ENCODE peak calls at places on chromosome 6, in nine cellular contexts. E is upper lobe of left lung, S is brain microvascular endothelial cell, B is retinal pigment epithelial cell, U is cardiac muscle cell, X is GM20000, H is psoas muscle, Q is GM12865, W is mesothelial cell of epicardium. L is an unnamed sample.

GRCh38 chr6:73180718-73181619 is 44.3 kb downstream of the KHDC1L start:
- DNase-seq in E (no peak), Q (peak; percentile 81), B (peak; percentile 43), X (peak; percentile 63), W (no peak), S (peak; percentile 70), U (peak; percentile 84), H (no peak), L (peak; percentile 62)

GRCh38 chr6:132648356-132648755 is 10.6 kb downstream of the TAAR1 start:
- DNase-seq in X (peak; percentile 15), W (no peak), Q (peak; percentile 74), B (no peak), H (no peak), U (peak; percentile 76), E (no peak), S (peak; percentile 60), L (peak; percentile 13)

GRCh38 chr6:116280161-116280959 is 630 bp upstream of the TSPYL1 start:
- DNase-seq in Q (peak; percentile 24), H (no peak), U (peak; percentile 28), S (no peak), X (no peak), B (no peak), E (no peak), W (no peak), L (no peak)

GRCh38 chr6:84615113-84615850 is 149.1 kb downstream of the TBX18 start:
- DNase-seq in Q (no peak), X (no peak), U (peak; percentile 56), H (no peak), B (no peak), E (no peak), W (no peak), S (no peak), L (no peak)

GRCh38 chr6:109457596-109457996 is 2.0 kb upstream of the MICAL1 start:
- DNase-seq in Q (no peak), H (no peak), U (no peak), W (no peak), S (no peak), B (no peak), E (no peak), X (no peak), L (no peak)

GRCh38 chr6:3261921-3262320 is 3.2 kb downstream of the PSMG4 start:
- DNase-seq in E (no peak), B (no peak), U (no peak), W (no peak), H (no peak), X (no peak), S (no peak), Q (no peak), L (no peak)

GRCh38 chr6:105431226-105431625 is 28.3 kb upstream of the PREP start:
- DNase-seq in H (no peak), Q (peak; percentile 69), U (peak; percentile 69), W (no peak), S (peak; percentile 40), B (no peak), E (no peak), X (peak; percentile 49), L (no peak)

GRCh38 chr6:148971027-148971927 is 224.4 kb downstream of the UST start:
- DNase-seq in X (no peak), H (no peak), W (no peak), Q (no peak), S (no peak), U (no peak), E (no peak), B (no peak), L (no peak)

GRCh38 chr6:152146385-152146784 is 338.9 kb downstream of the ESR1 start:
- DNase-seq in E (no peak), X (no peak), U (peak; percentile 57), Q (no peak), W (no peak), H (no peak), B (no peak), S (peak; percentile 83), L (no peak)

GRCh38 chr6:2616796-2617195 is 133.9 kb downstream of the MYLK4 start:
- DNase-seq in H (no peak), B (no peak), W (no peak), Q (no peak), E (no peak), S (no peak), U (no peak), X (no peak), L (no peak)

GRCh38 chr6:53338304-53338703 is 10.4 kb downstream of the ELOVL5 start:
- DNase-seq in Q (no peak), W (no peak), H (no peak), B (no peak), E (no peak), X (no peak), U (no peak), S (no peak), L (no peak)

GRCh38 chr6:29502181-29502580 is 14.4 kb upstream of the MAS1L start:
- DNase-seq in E (no peak), H (no peak), S (no peak), B (no peak), U (no peak), Q (no peak), W (no peak), X (no peak), L (no peak)

GRCh38 chr6:75609639-75610590 is 8.2 kb downstream of the SENP6 start:
- DNase-seq in X (no peak), W (no peak), S (no peak), H (no peak), U (peak; percentile 25), E (no peak), Q (no peak), B (peak; percentile 40), L (no peak)

GRCh38 chr6:106178900-106179299 is 92.8 kb downstream of the PRDM1 start:
- DNase-seq in X (no peak), S (no peak), U (no peak), B (no peak), Q (no peak), E (no peak), W (no peak), H (no peak), L (no peak)

GRCh38 chr6:149244105-149244504 is 73.4 kb upstream of the TAB2 start:
- DNase-seq in H (no peak), B (no peak), W (no peak), X (no peak), S (no peak), E (no peak), Q (no peak), U (no peak), L (no peak)

GRCh38 chr6:95648636-95649035 is 71.3 kb downstream of the MANEA start:
- DNase-seq in H (no peak), B (no peak), W (no peak), E (no peak), U (no peak), Q (peak; percentile 15), X (no peak), S (no peak), L (no peak)
- TF ChIP-seq CTCF in H (no peak), B (no peak), W (no peak), E (no peak), U (no peak), Q (no peak), X (no peak), S (no peak), L (no peak)

DNA sequence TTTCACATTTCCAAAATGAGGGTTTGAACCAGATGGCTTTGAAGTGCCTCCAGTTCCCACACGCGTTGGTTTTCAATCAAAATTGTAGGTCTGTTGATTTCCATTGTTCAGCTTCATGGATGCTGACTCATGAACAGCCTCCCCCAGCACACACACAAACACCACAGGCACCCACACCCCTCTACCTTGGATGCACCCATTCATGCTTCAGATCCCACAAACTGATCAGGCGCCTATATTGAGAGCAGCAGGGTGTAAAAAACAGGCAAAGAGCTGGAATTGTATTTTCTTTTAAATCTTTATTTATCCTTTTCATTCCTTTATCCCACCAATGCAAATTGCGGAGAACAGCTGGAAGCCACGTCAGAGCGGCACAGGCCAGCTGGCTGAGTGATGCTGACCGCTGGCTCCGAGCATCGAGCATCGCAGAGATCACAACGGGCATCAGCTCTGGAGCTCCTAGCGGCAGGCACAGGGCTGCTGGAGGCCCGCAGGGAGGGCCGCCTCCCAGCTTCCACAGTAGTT is 29.3 kb upstream of the TBC1D7 start:
- DNase-seq in E (peak; percentile 56), Q (peak; percentile 38), X (no peak), W (no peak), H (no peak), S (no peak), B (no peak), U (peak; percentile 82), L (no peak)
- TF ChIP-seq CTCF in E (no peak), Q (no peak), X (no peak), W (no peak), H (no peak), S (peak; percentile 56), B (no peak), U (peak; percentile 29), L (no peak)

DNA sequence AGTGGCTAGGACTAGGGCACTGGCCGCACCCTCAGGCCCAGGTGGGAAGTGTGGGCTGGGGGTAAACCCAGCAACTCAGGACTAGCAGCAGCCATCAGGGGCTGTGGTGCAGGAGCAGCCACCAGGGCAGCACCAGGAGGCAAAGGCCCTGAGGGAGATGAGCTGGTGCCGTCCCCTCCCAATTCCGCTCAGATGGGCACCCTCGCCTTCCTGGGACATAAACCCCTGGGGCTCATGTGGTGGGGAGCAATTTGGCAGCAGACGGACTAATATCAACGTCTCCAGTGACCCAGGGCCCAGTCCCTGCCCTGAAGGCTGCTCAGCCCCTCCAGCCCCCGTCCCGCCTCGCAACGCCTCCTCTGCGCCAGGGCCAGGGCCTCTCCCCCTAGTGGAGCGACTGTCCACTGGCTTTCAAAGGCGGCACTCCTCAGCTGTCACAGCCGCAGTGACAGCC is 349.7 kb downstream of the ZFAND3 start:
- DNase-seq in W (no peak), B (no peak), S (no peak), H (no peak), U (no peak), E (peak; percentile 69), Q (no peak), X (no peak), L (no peak)
- TF ChIP-seq CTCF in W (no peak), B (peak; percentile 9), S (peak; percentile 35), H (peak; percentile 8), U (no peak), E (no peak), Q (no peak), X (no peak), L (no peak)

GRCh38 chr6:36546664-36546957 is 668 bp downstream of the STK38 start:
- DNase-seq in H (no peak), W (no peak), U (no peak), E (no peak), S (no peak), Q (no peak), X (no peak), B (no peak), L (no peak)

GRCh38 chr6:36545767-36546663 is 1.3 kb downstream of the STK38 start:
- DNase-seq in E (no peak), X (peak; percentile 24), H (no peak), U (peak; percentile 37), B (no peak), Q (peak; percentile 34), W (no peak), S (peak; percentile 7), L (peak; percentile 41)

GRCh38 chr6:36548401-36548743 is 1.1 kb upstream of the STK38 start:
- DNase-seq in W (no peak), H (no peak), B (no peak), X (no peak), Q (no peak), E (no peak), U (no peak), S (no peak), L (no peak)

GRCh38 chr6:36547646-36548400 is 544 bp upstream of the STK38 start:
- DNase-seq in E (no peak), U (no peak), B (no peak), H (no peak), X (no peak), S (no peak), Q (no peak), W (no peak), L (no peak)

GRCh38 chr6:36546958-36547645 is at the start of gene STK38:
- DNase-seq in B (no peak), E (peak; percentile 99), Q (peak; percentile 94), S (peak; percentile 70), X (peak; percentile 95), U (peak; percentile 92), H (peak; percentile 90), W (peak; percentile 90), L (peak; percentile 98)
- TF ChIP-seq CTCF in B (peak; percentile 27), E (peak; percentile 21), Q (peak; percentile 5), S (peak; percentile 28), X (peak; percentile 14), U (peak; percentile 10), H (no peak), W (no peak), L (peak; percentile 53)